ENCODE peak calls at places on chromosomes 12 and 14, in six cellular contexts. V is RWPE1; T is naive thymus-derived CD4-positive, alpha-beta T cell; A is OCI-LY7; J is A549; E is neuronal stem cell. X is an unnamed sample.

GRCh38 chr12:110141389-110141788 is 17.2 kb downstream of the IFT81 start:
- DNase-seq in V (no peak), T (no peak), A (no peak), J (no peak), E (no peak), X (no peak)

GRCh38 chr12:30930238-30931010 is 3.9 kb downstream of the TSPAN11 start:
- DNase-seq in V (no peak), T (no peak), A (no peak), J (no peak), E (no peak), X (no peak)

GRCh38 chr14:60657609-60657983 is 8.3 kb upstream of the SIX1 start:
- DNase-seq in V (no peak), T (no peak), A (peak), J (no peak), E (peak), X (no peak)

GRCh38 chr12:120649442-120650248 is 9.2 kb downstream of the CABP1 start:
- DNase-seq in V (no peak), T (no peak), A (no peak), J (no peak), E (no peak), X (no peak)

GRCh38 chr12:71846322-71846940 is 6.9 kb downstream of the TBC1D15 start:
- DNase-seq in V (peak), T (peak), A (peak), J (no peak), E (no peak), X (no peak)

GRCh38 chr14:94555991-94556390 is 5.3 kb upstream of the SERPINA4 start:
- DNase-seq in V (no peak), T (no peak), A (no peak), J (no peak), E (no peak), X (no peak)

GRCh38 chr12:27952510-27952909 is 20.0 kb downstream of the PTHLH start:
- DNase-seq in V (no peak), T (no peak), A (no peak), J (no peak), E (no peak), X (no peak)

GRCh38 chr14:78848234-78848820 is 678.2 kb downstream of the NRXN3 start:
- DNase-seq in V (peak), T (no peak), A (peak), J (peak), E (peak), X (no peak)

GRCh38 chr12:49331360-49332222 is 5.4 kb downstream of the C1QL4 start:
- DNase-seq in V (peak), T (no peak), A (peak), J (peak), E (no peak), X (no peak)

GRCh38 chr12:50017047-50017446 is 8.2 kb downstream of the RACGAP1 start:
- DNase-seq in V (no peak), T (no peak), A (no peak), J (no peak), E (no peak), X (no peak)

GRCh38 chr12:1642513-1642912 is 13.5 kb downstream of the WNT5B start:
- DNase-seq in V (no peak), T (no peak), A (no peak), J (no peak), E (no peak), X (no peak)

GRCh38 chr12:127083028-127083949 is 1183.7 kb upstream of the TMEM132C start:
- DNase-seq in V (peak), T (peak), A (peak), J (peak), E (no peak), X (peak)

GRCh38 chr14:51607677-51608076 is 44.0 kb upstream of the FRMD6 start:
- DNase-seq in V (no peak), T (no peak), A (no peak), J (no peak), E (no peak), X (no peak)
- H3K27ac ChIP-seq in V (no peak), T (no peak), A (no peak), J (no peak), E (no peak), X (no peak)

DNA sequence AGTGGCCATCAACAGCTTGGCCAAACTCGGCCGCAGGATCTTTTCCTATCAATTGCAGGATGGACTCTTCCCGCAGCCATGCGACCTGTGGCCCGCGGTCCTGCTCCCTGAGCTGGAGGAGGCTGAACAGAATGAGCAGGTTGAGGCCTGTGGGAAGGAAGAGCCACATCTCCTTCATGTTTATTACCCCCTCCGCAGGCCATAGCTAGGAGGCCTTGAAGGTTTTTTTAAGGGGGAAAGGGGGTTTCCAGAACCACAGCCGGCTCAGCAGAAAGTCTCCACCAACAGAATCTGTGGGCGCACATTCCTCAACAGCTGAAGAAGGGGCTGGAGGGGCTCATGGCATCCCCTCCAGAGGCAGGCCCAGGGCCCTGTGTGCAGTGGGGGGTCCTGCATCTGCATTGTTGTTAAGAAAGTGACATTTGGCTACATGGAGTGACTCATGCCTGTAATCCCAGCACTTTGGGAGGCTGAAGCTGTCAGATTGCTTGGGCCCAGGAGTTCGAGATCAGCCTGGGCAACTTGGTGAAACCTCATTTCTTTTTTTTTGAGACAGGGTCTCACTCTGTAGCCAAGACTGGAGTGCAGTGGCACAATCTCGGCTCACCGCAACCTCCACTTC is 25.2 kb upstream of the PPP1R13B start:
- DNase-seq in V (no peak), T (peak), A (peak), J (no peak), E (no peak), X (no peak)
- H3K27ac ChIP-seq in V (peak), T (peak), A (no peak), J (peak), E (peak), X (no peak)

GRCh38 chr14:75426332-75427125 is 1.3 kb upstream of the JDP2 start:
- DNase-seq in V (no peak), T (no peak), A (peak), J (no peak), E (no peak), X (no peak)
- H3K27ac ChIP-seq in V (peak), T (no peak), A (peak), J (peak), E (no peak), X (no peak)

GRCh38 chr12:124686885-124687694 is 119.7 kb upstream of the NCOR2 start:
- DNase-seq in V (no peak), T (no peak), A (no peak), J (no peak), E (no peak), X (no peak)

GRCh38 chr12:124685689-124685993 is 118.2 kb upstream of the NCOR2 start:
- DNase-seq in V (no peak), T (no peak), A (no peak), J (no peak), E (no peak), X (no peak)

GRCh38 chr12:124684971-124685688 is 117.7 kb upstream of the NCOR2 start:
- DNase-seq in V (peak), T (no peak), A (no peak), J (peak), E (no peak), X (no peak)

GRCh38 chr12:124687695-124688301 is 120.4 kb upstream of the NCOR2 start:
- DNase-seq in V (no peak), T (peak), A (no peak), J (no peak), E (no peak), X (peak)

DNA sequence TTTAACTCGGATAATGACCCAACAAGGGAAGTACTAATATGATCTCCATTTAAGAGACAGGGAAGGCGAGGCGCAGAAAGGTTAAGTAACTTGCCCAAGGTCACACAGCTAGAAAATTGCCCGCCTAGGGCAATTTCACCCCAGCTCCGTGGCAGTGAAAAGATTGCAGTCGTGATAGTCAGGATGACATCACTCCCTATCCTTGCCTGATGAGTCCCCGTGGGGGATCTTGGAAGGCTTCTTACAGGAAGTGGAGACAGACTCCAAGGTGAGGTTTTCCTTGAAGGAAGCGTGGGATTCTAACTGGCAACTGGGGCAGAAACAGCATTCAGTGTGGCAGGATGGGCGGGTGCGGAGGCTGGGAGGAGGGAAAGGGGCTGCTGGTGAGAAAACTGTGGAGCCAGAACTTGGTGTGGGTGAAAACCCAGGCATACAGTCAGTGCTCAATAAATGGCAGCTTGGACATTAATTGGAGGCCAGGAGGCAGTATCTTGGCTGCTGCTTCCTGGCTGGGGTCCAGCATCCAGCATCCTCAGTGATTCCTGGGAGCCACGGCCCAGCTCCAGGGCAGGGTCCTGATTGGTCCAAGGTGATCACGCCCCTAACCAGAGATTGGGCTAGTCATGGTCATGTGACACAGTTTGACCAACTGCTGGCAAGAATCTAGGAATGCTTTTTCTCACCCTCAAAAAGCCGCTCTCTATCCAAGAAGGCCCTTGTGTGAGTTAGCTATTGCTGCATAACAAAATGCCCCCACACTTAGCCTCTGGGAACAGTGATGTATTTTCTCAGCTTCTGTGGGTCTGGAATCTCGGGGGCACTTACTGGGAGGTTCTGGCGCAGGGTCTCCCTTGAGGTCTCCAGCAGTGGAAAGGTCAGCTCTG is 118.8 kb upstream of the NCOR2 start:
- DNase-seq in V (peak), T (no peak), A (no peak), J (peak), E (no peak), X (no peak)
- H3K27ac ChIP-seq in V (peak), T (no peak), A (no peak), J (peak), E (no peak), X (no peak)

GRCh38 chr12:108112815-108113556 is 16.1 kb upstream of the WSCD2 start:
- DNase-seq in V (no peak), T (no peak), A (no peak), J (no peak), E (peak), X (no peak)
- H3K27ac ChIP-seq in V (peak), T (no peak), A (no peak), J (no peak), E (peak), X (no peak)

X was measured in CD8-positive, alpha-beta memory T cell.